ENCODE peak calls at places on chromosomes 12 and 14, in four cellular contexts. P is left ventricle myocardium inferior, Q is RWPE1, R is cardiac muscle cell. S is an unnamed sample.

GRCh38 chr12:6372403-6373003 is 2.9 kb downstream of the SCNN1A start:
- DNase-seq in P (no peak), Q (peak), R (peak), S (no peak)

GRCh38 chr12:3958534-3958933 is 85.3 kb upstream of the PARP11 start:
- DNase-seq in P (no peak), Q (no peak), R (no peak), S (no peak)

GRCh38 chr12:80939231-80939950 is 1.7 kb upstream of the LIN7A start:
- DNase-seq in P (no peak), Q (no peak), R (peak), S (no peak)

GRCh38 chr12:51922146-51922545 is 14.8 kb downstream of the ACVRL1 start:
- DNase-seq in P (no peak), Q (no peak), R (no peak), S (no peak)

GRCh38 chr14:92994131-92994676 is 71.3 kb downstream of the CHGA start:
- DNase-seq in P (no peak), Q (no peak), R (no peak), S (no peak)

GRCh38 chr12:109772622-109773321 is 59.1 kb downstream of the FAM222A start:
- DNase-seq in P (no peak), Q (no peak), R (no peak), S (no peak)

GRCh38 chr12:52600071-52600470 is 1.2 kb downstream of the KRT72 start:
- DNase-seq in P (no peak), Q (no peak), R (no peak), S (no peak)

GRCh38 chr12:69008510-69008909 is 75.5 kb upstream of the CPM start:
- DNase-seq in P (no peak), Q (peak), R (peak), S (no peak)

GRCh38 chr14:94123868-94124267 is 5.5 kb downstream of the IFI27L2 start:
- DNase-seq in P (no peak), Q (no peak), R (no peak), S (no peak)

GRCh38 chr14:79412822-79413221 is 798.5 kb downstream of the DIO2 start:
- DNase-seq in P (no peak), Q (no peak), R (no peak), S (no peak)

GRCh38 chr12:85575115-85576096 is 260.8 kb downstream of the RASSF9 start:
- DNase-seq in P (peak), Q (peak), R (peak), S (peak)

GRCh38 chr14:55114720-55115119 is 14.3 kb upstream of the LGALS3 start:
- DNase-seq in P (no peak), Q (no peak), R (no peak), S (no peak)

GRCh38 chr12:94795520-94795919 is 145.2 kb upstream of the TMCC3 start:
- DNase-seq in P (no peak), Q (peak), R (peak), S (no peak)

GRCh38 chr14:91419044-91419397 is 1.4 kb upstream of the CCDC88C start:
- DNase-seq in P (no peak), Q (no peak), R (no peak), S (no peak)

GRCh38 chr12:91406920-91407341 is 224.3 kb upstream of the DCN start:
- DNase-seq in P (no peak), Q (peak), R (peak), S (no peak)

GRCh38 chr12:108825205-108825950 is 32.0 kb downstream of the SSH1 start:
- DNase-seq in P (no peak), Q (no peak), R (peak), S (no peak)

GRCh38 chr14:92688434-92689375 is 59.7 kb downstream of the LGMN start:
- DNase-seq in P (no peak), Q (no peak), R (no peak), S (peak)

GRCh38 chr12:28294300-28294699 is 104.0 kb downstream of the CCDC91 start:
- DNase-seq in P (no peak), Q (no peak), R (no peak), S (no peak)

GRCh38 chr12:72098622-72099021 is 160.0 kb downstream of the TPH2 start:
- DNase-seq in P (no peak), Q (no peak), R (peak), S (no peak)

GRCh38 chr12:25723286-25723685 is 170.2 kb upstream of the LMNTD1 start:
- DNase-seq in P (no peak), Q (no peak), R (peak), S (no peak)

GRCh38 chr12:102423447-102423846 is 56.9 kb downstream of the IGF1 start:
- DNase-seq in P (no peak), Q (no peak), R (peak), S (no peak)

GRCh38 chr12:10363922-10364838 is 25.7 kb downstream of the KLRK1 start:
- DNase-seq in P (peak), Q (peak), R (peak), S (peak)

GRCh38 chr12:47954467-47955045 is 8.8 kb upstream of the TMEM106C start:
- DNase-seq in P (no peak), Q (no peak), R (no peak), S (no peak)

GRCh38 chr14:75025876-75026275 is 23.2 kb downstream of the EIF2B2 start:
- DNase-seq in P (no peak), Q (no peak), R (no peak), S (no peak)

GRCh38 chr14:85076111-85076510 is 453.8 kb upstream of the FLRT2 start:
- DNase-seq in P (no peak), Q (peak), R (no peak), S (no peak)

GRCh38 chr14:100547633-100548294 is 39.5 kb downstream of the BEGAIN start:
- DNase-seq in P (peak), Q (peak), R (peak), S (no peak)

GRCh38 chr12:60977966-60978365 is 1282.2 kb upstream of the USP15 start:
- DNase-seq in P (no peak), Q (peak), R (no peak), S (no peak)

GRCh38 chr12:67154876-67155275 is 114.3 kb upstream of the CAND1 start:
- DNase-seq in P (no peak), Q (no peak), R (no peak), S (no peak)
- H3K27ac ChIP-seq in P (no peak), Q (no peak), R (no peak), S (no peak)

GRCh38 chr12:117141097-117141898 is 42.1 kb upstream of the TESC start:
- DNase-seq in P (no peak), Q (no peak), R (no peak), S (no peak)
- TF ChIP-seq CTCF in P (no peak), Q (no peak), R (no peak), S (no peak)

GRCh38 chr12:121611306-121611705 is 15.0 kb upstream of the ORAI1 start:
- DNase-seq in P (no peak), Q (peak), R (no peak), S (peak)
- H3K27ac ChIP-seq in P (no peak), Q (no peak), R (no peak), S (no peak)

GRCh38 chr12:56315626-56316473 is at the start of gene CNPY2:
- DNase-seq in P (peak), Q (peak), R (peak), S (peak)
- TF ChIP-seq CTCF in P (peak), Q (no peak), R (no peak), S (peak)

DNA sequence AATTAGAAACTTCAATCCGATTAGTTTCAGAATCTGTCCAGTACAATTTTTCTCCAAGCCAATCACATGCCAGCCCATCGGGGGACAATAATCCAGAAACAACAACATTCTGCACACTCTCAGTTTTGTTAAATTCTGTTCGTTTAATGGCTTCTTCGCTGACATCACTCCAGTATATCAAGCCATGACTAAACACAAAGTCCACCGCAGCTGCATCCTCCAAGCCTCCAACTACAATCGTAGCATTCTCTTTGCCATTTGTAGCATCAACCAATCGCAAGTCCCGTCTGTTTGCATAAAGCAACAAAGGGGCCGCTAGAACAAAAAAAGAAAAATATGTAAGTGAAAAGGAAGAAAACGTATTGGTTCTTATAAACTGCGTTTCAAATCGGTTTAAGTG is 22.5 kb downstream of the LRP6 start:
- DNase-seq in P (no peak), Q (no peak), R (no peak), S (no peak)
- H3K27ac ChIP-seq in P (no peak), Q (no peak), R (no peak), S (peak)

DNA sequence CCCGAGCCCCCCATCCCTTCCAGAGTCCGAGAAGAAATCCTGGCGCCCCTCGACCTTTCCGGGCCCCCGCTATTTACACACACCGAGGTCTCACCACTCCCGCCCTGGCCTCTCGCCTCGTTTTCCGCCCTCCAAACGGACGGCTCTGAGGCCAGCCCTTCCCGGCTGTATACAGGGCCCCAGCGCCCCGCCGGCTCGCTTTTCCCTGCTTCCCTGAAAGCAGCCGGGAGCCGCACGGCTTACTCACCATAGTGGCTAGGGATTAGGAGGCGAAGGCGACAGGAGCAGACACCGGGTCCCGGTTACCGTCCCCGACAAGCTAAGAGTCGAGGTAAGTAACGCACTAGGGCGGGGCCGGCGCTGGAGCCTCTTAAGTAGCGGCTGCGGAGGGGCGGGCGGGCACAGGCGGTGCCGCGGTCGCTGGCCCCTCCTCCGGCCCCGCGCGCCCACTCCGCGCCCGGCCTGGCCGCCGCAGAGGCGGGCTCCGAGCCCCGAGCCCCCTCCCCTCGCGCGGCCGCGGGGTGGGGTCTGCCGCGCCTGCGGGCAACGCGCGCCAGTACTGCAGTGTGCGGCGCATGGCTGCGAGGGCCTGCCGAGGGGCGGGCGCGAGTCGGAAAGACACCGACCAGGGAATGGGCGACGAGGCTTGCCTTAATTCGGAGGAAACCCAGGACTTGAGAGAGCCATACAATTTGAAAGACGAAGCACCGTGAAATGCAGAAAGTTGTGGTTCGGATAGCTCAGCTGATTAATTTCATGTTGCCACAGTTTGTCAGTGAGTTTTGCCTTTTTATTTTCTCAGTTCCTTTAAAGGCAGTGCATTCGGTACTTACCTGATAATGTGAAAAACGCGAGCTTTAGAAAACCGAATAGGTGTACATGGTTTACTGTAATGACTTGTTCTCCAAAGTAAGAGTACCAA is at the start of gene TUBA1B:
- DNase-seq in P (peak), Q (peak), R (peak), S (peak)
- TF ChIP-seq CTCF in P (no peak), Q (no peak), R (no peak), S (no peak)

GRCh38 chr12:11726659-11727058 is 77.2 kb downstream of the ETV6 start:
- DNase-seq in P (no peak), Q (no peak), R (no peak), S (no peak)

GRCh38 chr12:11725616-11726015 is 76.1 kb downstream of the ETV6 start:
- DNase-seq in P (no peak), Q (no peak), R (no peak), S (no peak)

GRCh38 chr12:11728154-11728755 is 78.8 kb downstream of the ETV6 start:
- DNase-seq in P (no peak), Q (no peak), R (no peak), S (no peak)

GRCh38 chr12:11729008-11729407 is 79.5 kb downstream of the ETV6 start:
- DNase-seq in P (no peak), Q (no peak), R (no peak), S (no peak)

GRCh38 chr12:11727133-11727664 is 77.7 kb downstream of the ETV6 start:
- DNase-seq in P (no peak), Q (no peak), R (no peak), S (peak)
- H3K27ac ChIP-seq in P (no peak), Q (no peak), R (peak), S (no peak)

GRCh38 chr14:89955418-89956293 is at the start of gene TDP1:
- DNase-seq in P (peak), Q (peak), R (peak), S (peak)
- TF ChIP-seq CTCF in P (peak), Q (peak), R (peak), S (no peak)

S was measured in dorsolateral prefrontal cortex.